ENCODE peak calls at places on chromosome 2, in seven cellular contexts. C, S, F, Y, E, W and Z are unnamed samples.

GRCh38 chr2:57979158-57979557 is 67.4 kb upstream of the VRK2 start:
- DNase-seq in C (no peak), S (no peak), F (no peak), Y (no peak), E (no peak), W (no peak), Z (no peak)

GRCh38 chr2:195687320-195688086 is 30.5 kb downstream of the SLC39A10 start:
- DNase-seq in C (no peak), S (no peak), F (no peak), Y (no peak), E (no peak), W (no peak), Z (no peak)

GRCh38 chr2:9811679-9812511 is 31.4 kb upstream of the TAF1B start:
- DNase-seq in C (no peak), S (peak), F (no peak), Y (no peak), E (no peak), W (no peak), Z (no peak)

GRCh38 chr2:167451496-167452289 is 563.4 kb downstream of the XIRP2 start:
- DNase-seq in C (no peak), S (no peak), F (no peak), Y (no peak), E (no peak), W (no peak), Z (no peak)

GRCh38 chr2:224025874-224026273 is 13.2 kb downstream of the SERPINE2 start:
- DNase-seq in C (no peak), S (no peak), F (no peak), Y (no peak), E (no peak), W (no peak), Z (no peak)

GRCh38 chr2:239186958-239187357 is 213.9 kb downstream of the HDAC4 start:
- DNase-seq in C (no peak), S (peak), F (peak), Y (no peak), E (no peak), W (peak), Z (peak)

GRCh38 chr2:239114119-239114581 is 266.3 kb downstream of the TWIST2 start:
- DNase-seq in C (peak), S (no peak), F (no peak), Y (no peak), E (no peak), W (no peak), Z (no peak)

GRCh38 chr2:23452853-23453420 is 68.0 kb downstream of the KLHL29 start:
- DNase-seq in C (peak), S (peak), F (no peak), Y (no peak), E (no peak), W (no peak), Z (no peak)

GRCh38 chr2:10629819-10630532 is 59.8 kb downstream of the NOL10 start:
- DNase-seq in C (no peak), S (no peak), F (no peak), Y (no peak), E (no peak), W (no peak), Z (no peak)

GRCh38 chr2:200625958-200626363 is 40.1 kb downstream of the AOX1 start:
- DNase-seq in C (peak), S (no peak), F (no peak), Y (no peak), E (no peak), W (no peak), Z (no peak)

GRCh38 chr2:128498086-128498485 is 179.4 kb upstream of the HS6ST1 start:
- DNase-seq in C (no peak), S (no peak), F (no peak), Y (no peak), E (no peak), W (no peak), Z (no peak)

GRCh38 chr2:200585730-200586643 is at the start of gene AOX1:
- DNase-seq in C (peak), S (peak), F (peak), Y (peak), E (no peak), W (peak), Z (peak)

GRCh38 chr2:10620481-10620880 is 69.3 kb downstream of the NOL10 start:
- DNase-seq in C (peak), S (no peak), F (no peak), Y (no peak), E (no peak), W (no peak), Z (no peak)

GRCh38 chr2:23390152-23390551 is 5.2 kb downstream of the KLHL29 start:
- DNase-seq in C (no peak), S (no peak), F (no peak), Y (no peak), E (no peak), W (peak), Z (peak)

GRCh38 chr2:212905640-212906201 is 245.7 kb downstream of the IKZF2 start:
- DNase-seq in C (peak), S (no peak), F (no peak), Y (no peak), E (no peak), W (no peak), Z (no peak)

GRCh38 chr2:225466891-225467604 is 67.5 kb downstream of the NYAP2 start:
- DNase-seq in C (no peak), S (no peak), F (no peak), Y (no peak), E (no peak), W (no peak), Z (no peak)

GRCh38 chr2:21175895-21176646 is 52.3 kb downstream of the TDRD15 start:
- DNase-seq in C (peak), S (no peak), F (no peak), Y (no peak), E (no peak), W (no peak), Z (no peak)

GRCh38 chr2:35347561-35347960 is 1008.0 kb upstream of the CRIM1 start:
- DNase-seq in C (no peak), S (no peak), F (no peak), Y (no peak), E (no peak), W (no peak), Z (no peak)

GRCh38 chr2:161414385-161415040 is 1.6 kb upstream of the TBR1 start:
- DNase-seq in C (peak), S (no peak), F (no peak), Y (no peak), E (no peak), W (peak), Z (no peak)

GRCh38 chr2:242015366-242016065 is 146.0 kb downstream of the RTP5 start:
- DNase-seq in C (no peak), S (peak), F (no peak), Y (no peak), E (no peak), W (no peak), Z (no peak)

GRCh38 chr2:142316049-142316448 is 185.2 kb upstream of the LRP1B start:
- DNase-seq in C (no peak), S (no peak), F (no peak), Y (no peak), E (no peak), W (no peak), Z (no peak)

GRCh38 chr2:64273524-64274398 is 129.5 kb upstream of the PELI1 start:
- DNase-seq in C (peak), S (peak), F (peak), Y (no peak), E (no peak), W (peak), Z (peak)

GRCh38 chr2:156088598-156088997 is 243.9 kb downstream of the NR4A2 start:
- DNase-seq in C (no peak), S (no peak), F (no peak), Y (no peak), E (no peak), W (no peak), Z (no peak)

GRCh38 chr2:42442774-42443173 is 51.0 kb downstream of the KCNG3 start:
- DNase-seq in C (no peak), S (no peak), F (no peak), Y (no peak), E (no peak), W (no peak), Z (no peak)

GRCh38 chr2:8394131-8394530 is 287.7 kb upstream of the ID2 start:
- DNase-seq in C (no peak), S (no peak), F (no peak), Y (no peak), E (no peak), W (no peak), Z (no peak)

GRCh38 chr2:101750688-101751087 is 53.2 kb downstream of the MAP4K4 start:
- DNase-seq in C (no peak), S (no peak), F (no peak), Y (no peak), E (no peak), W (no peak), Z (no peak)
- H3K27ac ChIP-seq in C (no peak), S (no peak), F (no peak), Y (no peak), E (no peak), W (no peak), Z (no peak)

DNA sequence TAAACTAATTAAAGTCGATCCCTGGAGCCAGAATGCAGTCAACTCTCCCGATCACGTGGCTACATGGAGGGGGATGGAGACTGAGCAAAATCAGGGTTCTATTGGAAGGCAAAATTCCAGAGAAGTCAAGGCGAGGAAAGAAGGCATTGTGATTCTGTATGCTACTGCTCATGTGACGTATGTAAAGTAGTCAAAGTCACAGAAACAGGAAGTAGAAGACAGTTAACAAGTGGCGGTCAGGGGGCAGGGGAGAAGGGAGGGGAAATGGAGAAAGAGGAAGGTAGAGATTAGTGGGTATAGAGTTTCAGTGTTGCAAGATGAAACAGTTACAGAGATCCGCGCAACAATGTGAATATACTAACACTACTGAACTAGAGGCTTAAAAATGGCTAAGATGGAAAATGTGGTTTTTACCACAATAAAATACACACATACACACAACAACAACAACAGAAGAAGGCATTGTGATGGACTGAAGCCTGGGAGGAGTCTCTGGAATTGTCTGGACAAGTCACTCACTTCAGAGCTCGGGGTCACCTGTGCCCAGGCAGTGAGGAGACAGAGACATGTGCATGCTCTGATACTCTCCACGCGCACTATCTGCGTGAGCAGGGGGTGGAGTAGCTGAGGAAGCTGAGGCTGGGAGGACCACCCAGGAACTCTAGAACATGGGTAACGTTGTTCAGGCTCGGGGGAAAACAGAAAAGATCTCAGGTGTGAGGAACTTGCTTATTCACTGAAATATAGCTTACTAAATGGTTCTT is 89.9 kb upstream of the CDCA7 start:
- DNase-seq in C (no peak), S (no peak), F (peak), Y (no peak), E (no peak), W (no peak), Z (no peak)
- TF ChIP-seq POLR2A in C (no peak), S (no peak), F (no peak), Y (no peak), E (no peak), W (no peak), Z (no peak)

GRCh38 chr2:162473296-162473695 is 129.4 kb downstream of the GCA start:
- DNase-seq in C (no peak), S (no peak), F (no peak), Y (no peak), E (no peak), W (no peak), Z (no peak)
- H3K27ac ChIP-seq in C (no peak), S (no peak), F (no peak), Y (no peak), E (no peak), W (no peak), Z (no peak)

GRCh38 chr2:219001577-219002394 is 8.6 kb upstream of the CRYBA2 start:
- DNase-seq in C (no peak), S (no peak), F (no peak), Y (peak), E (peak), W (no peak), Z (no peak)
- TF ChIP-seq POLR2A in C (no peak), S (no peak), F (no peak), Y (peak), E (no peak), W (peak), Z (peak)

GRCh38 chr2:168624028-168624427 is 168.0 kb downstream of the CERS6 start:
- DNase-seq in C (no peak), S (no peak), F (no peak), Y (no peak), E (no peak), W (no peak), Z (no peak)

GRCh38 chr2:168622559-168622958 is 166.5 kb downstream of the CERS6 start:
- DNase-seq in C (no peak), S (no peak), F (no peak), Y (no peak), E (no peak), W (no peak), Z (no peak)

GRCh38 chr2:168626096-168626495 is 170.0 kb downstream of the CERS6 start:
- DNase-seq in C (no peak), S (no peak), F (no peak), Y (no peak), E (no peak), W (no peak), Z (no peak)

DNA sequence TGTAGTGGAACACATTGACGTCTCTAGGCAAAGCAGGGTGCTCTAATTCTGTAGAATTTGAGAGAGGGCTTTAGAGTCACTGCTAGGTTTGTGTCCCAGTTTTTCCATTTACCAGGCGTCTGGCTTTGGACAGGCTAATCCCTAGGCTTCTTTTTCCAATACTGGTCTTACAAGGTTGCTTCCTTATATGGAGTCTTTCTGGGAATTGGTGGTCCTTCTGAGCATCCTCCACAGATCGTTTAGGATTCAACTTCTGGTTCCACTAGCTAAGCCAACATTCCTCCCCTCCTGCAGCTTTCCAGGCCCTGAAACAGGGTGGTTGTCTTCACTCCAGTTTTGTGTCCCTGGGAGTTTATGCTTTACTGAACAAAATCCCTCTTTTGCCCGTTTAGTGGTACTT is 170.5 kb downstream of the CERS6 start:
- DNase-seq in C (no peak), S (no peak), F (no peak), Y (no peak), E (no peak), W (no peak), Z (no peak)
- H3K27ac ChIP-seq in C (no peak), S (no peak), F (no peak), Y (no peak), E (no peak), W (no peak), Z (peak)

DNA sequence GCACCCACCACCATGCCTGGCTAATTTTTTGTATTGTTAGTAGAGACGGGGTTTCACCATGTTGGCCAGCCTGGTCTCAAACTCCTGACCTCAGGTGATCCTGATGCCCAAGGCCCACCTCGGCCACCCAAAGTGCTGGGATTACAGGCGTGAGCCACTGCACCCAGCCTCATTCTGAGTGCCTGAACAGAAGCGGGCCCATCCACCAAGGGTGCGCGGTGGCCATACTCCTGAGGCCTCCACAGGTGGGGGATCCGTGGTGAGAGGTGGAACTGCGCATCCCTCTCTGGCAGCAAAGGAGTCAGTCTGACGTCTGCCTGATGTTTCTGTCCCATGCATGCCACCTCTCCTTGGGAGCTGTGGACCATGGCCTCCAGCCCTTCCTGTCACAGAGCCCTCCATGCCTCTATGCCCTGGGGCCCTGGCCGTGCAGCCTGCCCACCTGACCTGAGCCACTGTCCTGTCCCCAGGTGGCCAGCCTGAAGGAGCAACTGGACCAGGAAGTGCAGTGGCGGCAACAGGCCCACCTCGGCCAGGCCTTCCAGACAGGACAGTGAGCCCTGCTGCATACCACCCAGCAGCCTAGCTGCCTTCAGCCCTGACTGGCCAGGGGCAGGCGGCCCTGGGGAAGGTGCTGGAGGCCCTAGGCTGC is 7.6 kb upstream of the SNED1 start:
- DNase-seq in C (no peak), S (peak), F (no peak), Y (peak), E (no peak), W (peak), Z (peak)
- TF ChIP-seq POLR2A in C (no peak), S (no peak), F (no peak), Y (no peak), E (no peak), W (no peak), Z (no peak)

GRCh38 chr2:237478095-237478494 is 9.0 kb upstream of the MLPH start:
- DNase-seq in C (no peak), S (no peak), F (no peak), Y (no peak), E (no peak), W (no peak), Z (no peak)

GRCh38 chr2:237474931-237475703 is 11.9 kb upstream of the MLPH start:
- DNase-seq in C (peak), S (peak), F (peak), Y (peak), E (peak), W (peak), Z (peak)

GRCh38 chr2:237474511-237474911 is 12.5 kb upstream of the MLPH start:
- DNase-seq in C (no peak), S (peak), F (peak), Y (peak), E (no peak), W (peak), Z (peak)

GRCh38 chr2:237473474-237474453 is 13.3 kb upstream of the MLPH start:
- DNase-seq in C (peak), S (peak), F (peak), Y (no peak), E (no peak), W (no peak), Z (no peak)

GRCh38 chr2:237475704-237476107 is 11.3 kb upstream of the MLPH start:
- DNase-seq in C (peak), S (no peak), F (no peak), Y (no peak), E (no peak), W (no peak), Z (no peak)
- H3K27ac ChIP-seq in C (peak), S (peak), F (peak), Y (no peak), E (peak), W (no peak), Z (peak)

GRCh38 chr2:159090514-159091201 is 122.2 kb downstream of the TANC1 start:
- DNase-seq in C (peak), S (no peak), F (no peak), Y (no peak), E (no peak), W (no peak), Z (no peak)

GRCh38 chr2:159089543-159089942 is 121.1 kb downstream of the TANC1 start:
- DNase-seq in C (no peak), S (no peak), F (peak), Y (no peak), E (no peak), W (no peak), Z (no peak)

GRCh38 chr2:159091981-159092380 is 123.5 kb downstream of the TANC1 start:
- DNase-seq in C (no peak), S (no peak), F (no peak), Y (no peak), E (no peak), W (no peak), Z (no peak)

GRCh38 chr2:159093496-159093895 is 125.1 kb downstream of the TANC1 start:
- DNase-seq in C (peak), S (no peak), F (no peak), Y (no peak), E (no peak), W (no peak), Z (no peak)

DNA sequence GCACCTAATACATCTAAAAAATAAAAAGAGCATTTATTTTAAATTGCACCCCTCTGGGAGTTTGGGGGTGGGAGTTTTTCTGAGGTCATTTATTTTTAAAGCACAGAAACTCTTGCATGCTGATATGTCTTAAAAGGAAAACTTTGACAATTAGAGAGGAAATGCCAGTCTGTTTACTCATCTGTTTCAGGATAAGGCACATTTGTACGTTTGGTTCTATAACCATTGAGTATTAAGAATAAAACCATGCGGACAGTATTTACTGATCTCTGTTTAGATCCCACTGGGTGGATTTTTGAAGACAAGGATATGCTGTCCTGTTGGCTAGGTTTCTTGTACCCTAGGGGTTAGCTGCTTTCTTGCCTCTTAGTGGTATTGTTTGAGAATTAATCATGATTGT is 122.9 kb downstream of the TANC1 start:
- DNase-seq in C (peak), S (no peak), F (no peak), Y (no peak), E (no peak), W (no peak), Z (no peak)
- TF ChIP-seq POLR2A in C (no peak), S (no peak), F (no peak), Y (no peak), E (no peak), W (no peak), Z (no peak)

GRCh38 chr2:45722477-45722876 is 71.0 kb downstream of the PRKCE start:
- DNase-seq in C (no peak), S (no peak), F (no peak), Y (no peak), E (no peak), W (no peak), Z (no peak)

GRCh38 chr2:45721150-45721549 is 69.7 kb downstream of the PRKCE start:
- DNase-seq in C (no peak), S (no peak), F (no peak), Y (no peak), E (no peak), W (no peak), Z (no peak)

GRCh38 chr2:45720210-45720609 is 68.7 kb downstream of the PRKCE start:
- DNase-seq in C (no peak), S (no peak), F (no peak), Y (no peak), E (no peak), W (no peak), Z (no peak)

GRCh38 chr2:45724329-45724728 is 72.9 kb downstream of the PRKCE start:
- DNase-seq in C (no peak), S (no peak), F (no peak), Y (no peak), E (no peak), W (no peak), Z (no peak)

GRCh38 chr2:45723857-45724256 is 72.4 kb downstream of the PRKCE start:
- DNase-seq in C (no peak), S (no peak), F (no peak), Y (no peak), E (no peak), W (no peak), Z (no peak)
- H3K27ac ChIP-seq in C (no peak), S (no peak), F (no peak), Y (no peak), E (no peak), W (no peak), Z (no peak)